ENCODE peak calls at places on chromosome 14, in four cellular contexts. One of them, this sample, is unnamed. For H3K4me1, the result is how much of the 10 kb centered on the place peaks cover.

GRCh38 chr14:24458736-24459135 is 16.2 kb upstream of the SDR39U1 start:
- DNase-seq in IMR-90: no peak
- DNase-seq in endothelial cell of umbilical vein: peak
- DNase-seq in HCT116: no peak
- DNase-seq in this sample: no peak

GRCh38 chr14:61171687-61172086 is 109.5 kb downstream of the TMEM30B start:
- DNase-seq in endothelial cell of umbilical vein: no peak
- DNase-seq in IMR-90: no peak
- DNase-seq in HCT116: no peak
- DNase-seq in this sample: no peak

GRCh38 chr14:87524011-87524410 is 469.0 kb downstream of the GALC start:
- DNase-seq in endothelial cell of umbilical vein: no peak
- DNase-seq in IMR-90: no peak
- DNase-seq in HCT116: no peak
- DNase-seq in this sample: no peak

GRCh38 chr14:100476012-100476822 is 111.0 kb downstream of the BEGAIN start:
- DNase-seq in endothelial cell of umbilical vein: no peak
- DNase-seq in IMR-90: peak
- DNase-seq in HCT116: peak
- DNase-seq in this sample: no peak

GRCh38 chr14:100810861-100811461 is 15.0 kb upstream of the MEG3 start:
- DNase-seq in HCT116: no peak
- DNase-seq in IMR-90: no peak
- DNase-seq in endothelial cell of umbilical vein: no peak
- DNase-seq in this sample: no peak

GRCh38 chr14:72256055-72256454 is 323.8 kb downstream of the RGS6 start:
- DNase-seq in IMR-90: no peak
- DNase-seq in HCT116: peak
- DNase-seq in endothelial cell of umbilical vein: no peak
- DNase-seq in this sample: no peak

GRCh38 chr14:49950275-49951250 is 57.7 kb downstream of the ARF6 start:
- DNase-seq in endothelial cell of umbilical vein: peak
- DNase-seq in HCT116: peak
- DNase-seq in IMR-90: no peak
- DNase-seq in this sample: no peak

GRCh38 chr14:80212025-80212402 is 710 bp upstream of the DIO2 start:
- DNase-seq in HCT116: no peak
- DNase-seq in endothelial cell of umbilical vein: peak
- DNase-seq in IMR-90: peak
- DNase-seq in this sample: no peak

GRCh38 chr14:58667900-58668299 is 30.1 kb downstream of the DACT1 start:
- DNase-seq in endothelial cell of umbilical vein: no peak
- DNase-seq in IMR-90: no peak
- DNase-seq in HCT116: no peak
- DNase-seq in this sample: no peak

GRCh38 chr14:94011795-94012194 is 14.3 kb upstream of the OTUB2 start:
- DNase-seq in HCT116: no peak
- DNase-seq in IMR-90: no peak
- DNase-seq in endothelial cell of umbilical vein: no peak
- DNase-seq in this sample: no peak

GRCh38 chr14:37779480-37779879 is 184.1 kb downstream of the TTC6 start:
- DNase-seq in IMR-90: no peak
- DNase-seq in endothelial cell of umbilical vein: no peak
- DNase-seq in HCT116: no peak
- DNase-seq in this sample: no peak

GRCh38 chr14:24310666-24311604 is at the start of gene LTB4R:
- DNase-seq in IMR-90: peak
- DNase-seq in endothelial cell of umbilical vein: peak
- DNase-seq in HCT116: no peak
- DNase-seq in this sample: no peak

DNA sequence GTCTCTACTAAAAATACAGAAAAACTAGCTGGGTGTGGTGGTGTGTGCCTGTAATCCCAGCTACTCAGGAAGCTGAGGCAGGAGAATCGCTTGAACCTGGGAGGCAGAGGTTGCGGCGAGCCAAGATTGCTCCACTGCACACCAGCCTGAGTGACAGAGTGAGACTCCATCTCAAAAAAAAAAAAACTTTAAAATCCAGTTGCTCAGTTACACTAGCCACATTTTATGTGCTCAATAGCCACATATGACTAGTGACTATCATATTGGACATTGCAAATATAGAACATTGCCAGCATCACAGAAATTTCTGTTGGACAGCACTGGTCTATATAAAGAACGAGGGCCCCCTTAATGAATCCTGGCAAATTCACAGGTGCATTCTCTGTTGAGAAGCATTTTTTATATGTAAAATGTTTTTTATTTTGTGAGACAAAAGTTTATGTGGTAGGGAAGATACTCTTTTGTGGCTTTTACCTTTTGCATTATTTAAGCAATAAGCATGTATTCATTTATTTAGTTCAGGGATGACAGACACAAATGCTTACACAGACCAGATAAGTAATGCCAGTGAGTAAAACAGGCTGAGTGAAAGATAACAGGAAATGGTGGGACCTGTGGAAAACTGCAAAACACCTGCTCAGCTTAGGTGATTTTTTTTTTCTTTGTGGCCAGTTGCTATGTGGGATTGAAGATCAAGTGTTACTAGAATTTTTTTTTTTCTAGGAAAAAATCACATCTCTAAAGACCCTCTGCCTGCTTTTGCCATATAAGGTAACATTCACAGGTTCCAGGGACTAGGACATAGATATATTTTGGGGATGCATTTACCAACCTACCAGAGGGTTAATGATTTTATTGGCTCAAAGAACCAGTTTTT is 9.4 kb downstream of the PSMA6 start:
- DNase-seq in HCT116: no peak
- DNase-seq in endothelial cell of umbilical vein: no peak
- DNase-seq in IMR-90: no peak
- DNase-seq in this sample: no peak
- H3K4me1 ChIP-seq in HCT116: under half
- H3K4me1 ChIP-seq in endothelial cell of umbilical vein: under half
- H3K4me1 ChIP-seq in IMR-90: under half
- H3K4me1 ChIP-seq in this sample: half or more

GRCh38 chr14:29548948-29549370 is 378.7 kb downstream of the PRKD1 start:
- DNase-seq in endothelial cell of umbilical vein: peak
- DNase-seq in IMR-90: peak
- DNase-seq in HCT116: peak
- DNase-seq in this sample: no peak
- TF ChIP-seq CTCF in endothelial cell of umbilical vein: peak
- TF ChIP-seq CTCF in IMR-90: peak
- TF ChIP-seq CTCF in HCT116: peak
- TF ChIP-seq CTCF in this sample: peak

GRCh38 chr14:75282166-75282547 is 3.5 kb downstream of the FOS start:
- DNase-seq in HCT116: no peak
- DNase-seq in IMR-90: peak
- DNase-seq in endothelial cell of umbilical vein: no peak
- DNase-seq in this sample: no peak
- TF ChIP-seq POLR2A in HCT116: no peak
- TF ChIP-seq POLR2A in IMR-90: no peak
- TF ChIP-seq POLR2A in endothelial cell of umbilical vein: no peak
- TF ChIP-seq POLR2A in this sample: no peak

DNA sequence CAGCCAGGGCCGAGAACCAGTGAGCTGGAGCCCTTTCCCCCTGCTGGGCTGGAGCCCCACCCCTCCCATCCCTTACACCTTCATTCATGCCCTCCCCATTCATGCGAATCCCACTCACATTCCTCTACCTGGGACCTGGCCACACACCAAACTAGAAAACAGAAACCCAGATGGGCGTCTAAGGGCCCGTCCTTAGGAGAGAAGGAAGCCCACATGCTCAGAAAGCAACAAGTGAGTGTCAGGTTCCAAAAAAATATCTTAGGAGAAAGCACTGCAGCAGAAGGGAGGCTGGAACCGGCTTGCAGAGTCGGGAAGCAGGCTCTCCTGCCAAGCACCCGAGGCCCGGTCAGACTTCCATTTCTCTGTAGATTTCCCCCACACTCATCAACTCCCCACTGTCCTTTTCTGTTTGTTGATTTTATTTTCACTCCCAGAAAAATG is 13.6 kb downstream of the BCL11B start:
- DNase-seq in endothelial cell of umbilical vein: no peak
- DNase-seq in HCT116: no peak
- DNase-seq in IMR-90: no peak
- DNase-seq in this sample: no peak
- H3K4me1 ChIP-seq in endothelial cell of umbilical vein: under half
- H3K4me1 ChIP-seq in HCT116: under half
- H3K4me1 ChIP-seq in IMR-90: under half
- H3K4me1 ChIP-seq in this sample: half or more

DNA sequence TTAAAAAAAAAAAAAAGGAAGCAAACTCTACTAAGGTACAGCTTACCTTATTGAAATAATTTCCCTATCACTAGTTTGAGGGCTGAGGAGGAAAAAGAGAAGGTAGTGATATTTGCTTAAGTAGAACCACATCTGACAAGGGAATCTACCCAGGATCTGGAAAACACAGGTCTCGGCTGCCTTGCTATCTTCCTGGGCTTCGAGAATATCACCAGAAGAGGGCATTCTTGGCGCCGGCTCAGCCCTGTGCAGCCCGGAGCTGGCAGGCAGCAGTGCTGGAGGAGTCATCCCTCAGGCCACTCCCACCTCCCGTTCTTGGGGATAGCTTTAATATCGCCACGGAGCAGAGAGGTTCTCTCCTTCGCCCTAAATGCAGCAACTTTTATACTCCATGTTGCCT is 1181.2 kb downstream of the VRK1 start:
- DNase-seq in endothelial cell of umbilical vein: no peak
- DNase-seq in IMR-90: no peak
- DNase-seq in HCT116: peak
- DNase-seq in this sample: no peak
- TF ChIP-seq CTCF in endothelial cell of umbilical vein: no peak
- TF ChIP-seq CTCF in IMR-90: no peak
- TF ChIP-seq CTCF in HCT116: no peak
- TF ChIP-seq CTCF in this sample: peak

This sample was measured in esophagus squamous epithelium.